ENCODE peak calls at places on chromosomes 4 and X, in four cellular contexts. One of them, this sample, is unnamed.

GRCh38 chrX:68761086-68761485 is 67.7 kb upstream of the EFNB1 start:
- DNase-seq in substantia nigra: no peak
- DNase-seq in GM23248: no peak
- DNase-seq in MM.1S: no peak
- DNase-seq in this sample: no peak

GRCh38 chr4:171651071-171651470 is 162.1 kb upstream of the GALNTL6 start:
- DNase-seq in substantia nigra: no peak
- DNase-seq in GM23248: no peak
- DNase-seq in MM.1S: no peak
- DNase-seq in this sample: no peak

GRCh38 chr4:29277381-29277780 is 1442.8 kb upstream of the PCDH7 start:
- DNase-seq in substantia nigra: no peak
- DNase-seq in GM23248: no peak
- DNase-seq in MM.1S: no peak
- DNase-seq in this sample: no peak

GRCh38 chrX:95117556-95117955 is 1443.5 kb downstream of the FAM133A start:
- DNase-seq in substantia nigra: no peak
- DNase-seq in GM23248: no peak
- DNase-seq in MM.1S: no peak
- DNase-seq in this sample: no peak

GRCh38 chr4:62899607-62900364 is 1509.5 kb downstream of the TECRL start:
- DNase-seq in substantia nigra: no peak
- DNase-seq in GM23248: no peak
- DNase-seq in MM.1S: no peak
- DNase-seq in this sample: no peak

GRCh38 chrX:108582151-108582550 is 142.5 kb downstream of the COL4A5 start:
- DNase-seq in substantia nigra: peak; percentile 79
- DNase-seq in GM23248: no peak
- DNase-seq in MM.1S: no peak
- DNase-seq in this sample: peak; percentile 60

GRCh38 chr4:155809835-155810234 is 51.0 kb downstream of the GUCY1B1 start:
- DNase-seq in substantia nigra: no peak
- DNase-seq in GM23248: peak; percentile 87
- DNase-seq in MM.1S: peak; percentile 94
- DNase-seq in this sample: no peak

GRCh38 chr4:66766557-66766956 is 778.7 kb downstream of the CENPC start:
- DNase-seq in substantia nigra: no peak
- DNase-seq in GM23248: no peak
- DNase-seq in MM.1S: no peak
- DNase-seq in this sample: no peak

GRCh38 chr4:108360857-108361820 is 192.4 kb upstream of the LEF1 start:
- DNase-seq in substantia nigra: no peak
- DNase-seq in GM23248: peak; percentile 81
- DNase-seq in MM.1S: no peak
- DNase-seq in this sample: no peak

GRCh38 chr4:98995183-98996055 is at the start of gene METAP1:
- DNase-seq in substantia nigra: peak; percentile 94
- DNase-seq in GM23248: peak; percentile 98
- DNase-seq in MM.1S: peak; percentile 99
- DNase-seq in this sample: peak; percentile 90

GRCh38 chrX:1153940-1154339 is 58.5 kb downstream of the CRLF2 start:
- DNase-seq in substantia nigra: no peak
- DNase-seq in GM23248: no peak
- DNase-seq in MM.1S: no peak
- DNase-seq in this sample: no peak

GRCh38 chrX:44432641-44433040 is 89.2 kb upstream of the EFHC2 start:
- DNase-seq in substantia nigra: no peak
- DNase-seq in GM23248: peak; percentile 20
- DNase-seq in MM.1S: no peak
- DNase-seq in this sample: no peak

GRCh38 chr4:110621328-110621812 is 1.5 kb downstream of the PITX2 start:
- DNase-seq in substantia nigra: no peak
- DNase-seq in GM23248: no peak
- DNase-seq in MM.1S: no peak
- DNase-seq in this sample: no peak
- H3K27ac ChIP-seq in substantia nigra: no peak overlapping the region
- H3K27ac ChIP-seq in GM23248: no peak overlapping the region
- H3K27ac ChIP-seq in MM.1S: no peak overlapping the region
- H3K27ac ChIP-seq in this sample: no peak overlapping the region

DNA sequence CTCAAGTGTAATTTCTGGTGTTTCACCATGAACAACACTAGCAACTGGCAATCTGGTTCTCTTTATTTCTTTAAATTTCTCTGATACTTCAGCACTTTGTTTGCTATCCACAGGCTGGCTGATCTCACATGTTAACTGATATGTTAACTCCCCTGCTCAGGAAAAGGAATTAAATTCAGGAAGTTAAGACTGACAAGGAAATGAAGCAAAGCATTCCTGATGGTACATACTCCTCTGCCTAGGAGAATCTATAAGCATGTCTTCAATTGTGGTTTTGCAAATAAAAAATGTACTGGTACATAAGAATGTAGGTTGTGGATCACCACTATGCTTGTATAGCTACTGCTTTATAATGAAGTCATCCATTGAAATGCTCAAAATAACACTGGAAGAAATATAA is 1119.2 kb upstream of the INTU start:
- DNase-seq in substantia nigra: no peak
- DNase-seq in GM23248: no peak
- DNase-seq in MM.1S: no peak
- DNase-seq in this sample: no peak
- H3K27ac ChIP-seq in substantia nigra: no peak overlapping the region
- H3K27ac ChIP-seq in GM23248: no peak overlapping the region
- H3K27ac ChIP-seq in MM.1S: no peak overlapping the region
- H3K27ac ChIP-seq in this sample: no peak overlapping the region

DNA sequence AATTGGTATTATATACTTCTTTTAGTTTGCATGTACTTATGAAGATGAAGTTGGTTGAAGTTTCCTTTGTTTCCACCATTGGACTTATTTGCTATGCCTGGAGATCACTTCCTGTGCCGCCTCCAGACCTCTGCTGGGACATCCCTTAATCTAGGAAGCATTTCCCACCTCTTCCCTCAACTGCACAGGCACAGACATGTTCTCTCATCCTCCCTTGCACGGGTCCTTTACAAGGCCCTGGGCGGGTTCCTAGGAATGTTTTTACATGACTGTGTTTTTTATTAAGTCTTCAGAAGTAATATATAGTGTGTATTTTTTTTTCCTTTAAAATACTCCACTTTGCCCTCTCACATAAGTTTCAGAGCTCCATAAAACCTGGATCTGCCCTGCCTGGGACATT is 51.0 kb downstream of the TMEM131L start:
- DNase-seq in substantia nigra: no peak
- DNase-seq in GM23248: no peak
- DNase-seq in MM.1S: no peak
- DNase-seq in this sample: no peak
- H3K27ac ChIP-seq in substantia nigra: no peak overlapping the region
- H3K27ac ChIP-seq in GM23248: no peak overlapping the region
- H3K27ac ChIP-seq in MM.1S: no peak overlapping the region
- H3K27ac ChIP-seq in this sample: no peak overlapping the region

GRCh38 chr4:3322059-3322550 is 29.3 kb downstream of the RGS12 start:
- DNase-seq in substantia nigra: peak; percentile 53
- DNase-seq in GM23248: peak; percentile 69
- DNase-seq in MM.1S: no peak
- DNase-seq in this sample: no peak
- H3K27ac ChIP-seq in substantia nigra: peak overlapping the region; percentile 5
- H3K27ac ChIP-seq in GM23248: peak overlapping the region; percentile 48
- H3K27ac ChIP-seq in MM.1S: no peak overlapping the region
- H3K27ac ChIP-seq in this sample: peak overlapping the region; percentile 91

GRCh38 chr4:40621592-40622512 is 7.8 kb downstream of the RBM47 start:
- DNase-seq in substantia nigra: peak; percentile 21
- DNase-seq in GM23248: peak; percentile 97
- DNase-seq in MM.1S: peak; percentile 32
- DNase-seq in this sample: no peak
- H3K27ac ChIP-seq in substantia nigra: no peak overlapping the region
- H3K27ac ChIP-seq in GM23248: peak overlapping the region; percentile 76
- H3K27ac ChIP-seq in MM.1S: peak overlapping the region; percentile 78
- H3K27ac ChIP-seq in this sample: no peak overlapping the region

DNA sequence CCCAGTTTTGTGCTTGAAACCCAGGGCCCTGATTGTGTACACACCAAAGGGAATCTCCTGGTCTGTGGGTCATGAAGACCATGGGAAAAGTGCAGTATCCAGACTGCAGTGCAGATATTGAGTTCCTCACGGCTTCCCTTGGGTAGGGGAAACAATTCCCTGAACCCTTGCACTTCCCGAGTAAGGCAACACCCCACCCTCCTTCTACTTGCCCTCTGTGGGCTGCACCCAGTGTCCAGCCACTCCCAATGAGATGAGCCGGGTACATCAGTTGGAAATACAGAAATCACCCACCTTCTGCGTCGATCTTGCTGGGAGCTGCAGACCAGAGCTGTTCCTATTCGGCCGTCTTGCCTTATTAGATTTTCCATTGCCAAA is 134.2 kb downstream of the FNIP2 start:
- DNase-seq in substantia nigra: no peak
- DNase-seq in GM23248: no peak
- DNase-seq in MM.1S: no peak
- DNase-seq in this sample: no peak
- H3K27ac ChIP-seq in substantia nigra: no peak overlapping the region
- H3K27ac ChIP-seq in GM23248: no peak overlapping the region
- H3K27ac ChIP-seq in MM.1S: no peak overlapping the region
- H3K27ac ChIP-seq in this sample: no peak overlapping the region

GRCh38 chrX:130702867-130703707 is 199.9 kb downstream of the ENOX2 start:
- DNase-seq in substantia nigra: no peak
- DNase-seq in GM23248: peak; percentile 31
- DNase-seq in MM.1S: no peak
- DNase-seq in this sample: no peak
- H3K27ac ChIP-seq in substantia nigra: no peak overlapping the region
- H3K27ac ChIP-seq in GM23248: peak overlapping the region; percentile 27
- H3K27ac ChIP-seq in MM.1S: no peak overlapping the region
- H3K27ac ChIP-seq in this sample: no peak overlapping the region

DNA sequence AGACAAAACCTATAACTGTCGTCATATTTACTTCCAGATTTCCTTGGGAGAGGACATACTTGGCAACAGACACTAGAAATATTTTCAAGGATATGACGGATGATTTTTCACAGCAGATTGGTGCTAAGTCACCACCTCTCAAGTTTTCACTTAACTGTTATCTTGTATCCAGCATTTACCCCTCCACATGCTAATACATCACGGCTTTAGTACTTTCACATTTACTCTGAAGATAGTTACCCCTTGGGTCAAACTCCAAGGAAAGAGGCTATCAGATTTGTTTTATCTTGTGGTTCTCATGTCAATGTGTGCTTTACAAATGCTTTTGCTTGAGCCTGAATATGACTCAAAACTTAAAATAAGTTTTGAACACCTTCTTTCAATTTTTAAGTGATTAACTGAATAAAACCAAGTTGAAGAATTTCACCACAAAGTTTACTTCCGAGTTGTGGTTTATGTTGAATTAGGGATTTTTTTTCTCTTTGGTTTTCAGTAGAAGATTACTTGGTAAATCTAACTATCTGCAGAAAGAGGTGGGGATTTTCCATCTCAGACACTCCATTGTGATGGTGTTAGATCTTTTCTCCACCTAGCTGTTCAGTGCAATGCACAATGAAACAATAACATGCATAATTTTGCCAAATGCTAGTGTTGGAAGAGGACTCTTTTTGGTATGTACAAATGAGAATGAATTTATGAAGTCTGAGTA is 75.4 kb upstream of the FAT1 start:
- DNase-seq in substantia nigra: no peak
- DNase-seq in GM23248: no peak
- DNase-seq in MM.1S: peak; percentile 37
- DNase-seq in this sample: no peak
- H3K27ac ChIP-seq in substantia nigra: no peak overlapping the region
- H3K27ac ChIP-seq in GM23248: no peak overlapping the region
- H3K27ac ChIP-seq in MM.1S: no peak overlapping the region
- H3K27ac ChIP-seq in this sample: no peak overlapping the region

DNA sequence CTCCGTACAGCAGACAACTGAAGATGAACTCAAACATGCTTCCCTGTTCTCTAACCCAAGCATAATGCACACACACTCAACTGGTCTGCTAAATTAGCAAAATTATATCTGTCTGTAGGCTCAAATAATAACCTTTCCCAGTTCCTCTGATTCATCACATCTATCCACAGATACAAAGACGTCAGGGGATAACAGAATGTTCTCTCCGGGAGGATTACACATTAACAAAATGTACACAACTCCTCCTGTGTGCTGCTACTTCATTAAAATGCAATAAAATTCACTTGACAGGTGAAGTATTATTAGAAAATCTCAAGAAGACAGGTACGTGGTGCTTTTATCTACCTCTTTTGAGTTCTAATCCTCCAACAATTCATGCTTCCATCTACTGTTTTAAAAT is 57.4 kb downstream of the FAT1 start:
- DNase-seq in substantia nigra: no peak
- DNase-seq in GM23248: no peak
- DNase-seq in MM.1S: no peak
- DNase-seq in this sample: no peak
- H3K27ac ChIP-seq in substantia nigra: no peak overlapping the region
- H3K27ac ChIP-seq in GM23248: no peak overlapping the region
- H3K27ac ChIP-seq in MM.1S: no peak overlapping the region
- H3K27ac ChIP-seq in this sample: peak overlapping the region; percentile 89

This sample was measured in caudate nucleus.